ENCODE peak calls at places on chromosomes 16 and 17, in four cellular contexts. P, X, F and Q are unnamed samples.

GRCh38 chr17:79591014-79591590 is 19.7 kb downstream of the RBFOX3 start:
- DNase-seq in P (no peak), X (no peak), F (no peak), Q (no peak)

GRCh38 chr16:74745926-74746325 is 28.7 kb downstream of the FA2H start:
- DNase-seq in F (no peak), P (no peak), X (no peak), Q (no peak)

GRCh38 chr17:74297941-74298340 is 23.9 kb downstream of the DNAI2 start:
- DNase-seq in X (no peak), P (no peak), F (no peak), Q (no peak)

GRCh38 chr16:1974157-1975070 is 2.6 kb downstream of the TBL3 start:
- DNase-seq in P (peak), F (no peak), X (no peak), Q (no peak)

GRCh38 chr16:88764913-88765349 is 20.1 kb downstream of the PIEZO1 start:
- DNase-seq in X (no peak), F (peak), P (no peak), Q (no peak)

GRCh38 chr16:66374176-66374575 is 7.7 kb downstream of the CDH5 start:
- DNase-seq in F (no peak), P (no peak), X (no peak), Q (no peak)

GRCh38 chr17:36148559-36149295 is 27.7 kb downstream of the TBC1D3B start:
- DNase-seq in P (no peak), X (peak), F (peak), Q (peak)

GRCh38 chr17:71173963-71174362 is 946.9 kb upstream of the SOX9 start:
- DNase-seq in P (no peak), F (no peak), X (no peak), Q (no peak)

GRCh38 chr16:31568577-31569359 is 41.1 kb downstream of the AHSP start:
- DNase-seq in F (no peak), P (peak), X (no peak), Q (no peak)

GRCh38 chr17:4715071-4715749 is 4.8 kb downstream of the ARRB2 start:
- DNase-seq in X (peak), P (no peak), F (no peak), Q (no peak)

GRCh38 chr16:87461466-87461975 is 31.3 kb downstream of the ZCCHC14 start:
- DNase-seq in F (no peak), X (no peak), P (peak), Q (no peak)

GRCh38 chr16:19861811-19862327 is 22.8 kb downstream of the GPRC5B start:
- DNase-seq in X (no peak), F (no peak), P (no peak), Q (no peak)
- H3K27ac ChIP-seq in X (no peak), F (no peak), P (no peak), Q (no peak)

DNA sequence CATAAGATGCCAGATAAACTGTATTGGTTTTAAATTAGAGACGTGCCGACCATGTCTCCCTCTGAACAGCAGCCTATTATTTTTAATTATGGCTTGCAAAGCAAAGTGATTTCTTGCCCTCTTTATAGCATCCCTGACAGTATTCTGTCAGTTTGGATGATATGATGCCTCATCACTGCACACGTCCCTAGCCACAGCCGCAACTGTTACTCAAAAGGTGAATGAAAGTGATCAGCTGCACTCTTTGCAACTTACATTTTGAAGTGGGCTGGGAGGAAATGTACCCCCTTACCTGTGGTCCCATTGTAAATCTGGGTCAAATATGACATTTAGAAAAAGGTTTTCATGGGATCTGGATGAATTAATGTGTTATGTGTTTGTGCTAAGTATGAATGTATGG is 389.9 kb downstream of the MAF start:
- DNase-seq in P (no peak), F (no peak), X (no peak), Q (no peak)
- H3K4me3 ChIP-seq in P (no peak), F (no peak), X (no peak), Q (no peak)

DNA sequence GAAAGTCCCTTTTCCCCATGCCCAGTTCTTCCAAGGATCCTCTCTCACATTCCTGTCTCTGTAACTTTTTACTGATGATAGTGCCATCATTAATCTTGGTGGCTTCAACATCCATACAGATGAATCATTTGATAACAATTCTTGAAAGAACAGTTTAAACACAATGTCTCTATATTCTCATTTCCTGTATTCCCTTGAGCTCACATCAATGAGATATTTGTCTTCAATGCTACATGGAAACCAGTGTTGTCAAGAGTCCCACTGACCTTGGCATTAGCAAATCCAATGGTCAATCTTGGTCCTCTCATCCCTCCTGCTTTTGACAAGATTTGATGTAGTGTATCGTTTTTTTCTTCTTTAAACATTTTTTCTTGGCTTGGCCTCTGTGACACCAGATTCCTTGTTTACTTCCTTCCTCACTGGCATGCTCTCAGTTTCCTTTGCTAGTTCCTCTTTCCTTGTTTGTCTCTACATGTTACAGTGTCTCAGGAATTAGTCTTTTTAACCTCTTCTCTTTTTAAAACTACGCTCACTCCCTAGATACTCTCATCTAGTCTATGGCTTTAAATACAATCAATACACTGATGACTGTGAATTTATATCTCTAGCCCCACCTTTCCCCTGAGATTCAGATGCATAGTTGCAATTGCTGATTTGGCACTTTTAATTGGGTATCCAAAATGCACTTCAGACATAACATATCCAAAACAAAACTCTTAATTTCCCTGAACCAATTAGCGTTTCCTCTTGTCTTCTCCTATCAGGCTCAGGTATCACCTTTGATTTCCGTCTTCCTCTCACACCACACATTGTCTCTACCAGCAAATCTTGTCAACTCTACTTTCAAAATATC is 134.0 kb downstream of the MYO1D start:
- DNase-seq in X (no peak), F (no peak), P (no peak), Q (no peak)
- H3K27ac ChIP-seq in X (no peak), F (peak), P (no peak), Q (no peak)

GRCh38 chr16:71389330-71389729 is 30.8 kb downstream of the CALB2 start:
- DNase-seq in P (no peak), X (no peak), F (no peak), Q (no peak)
- H3K4me3 ChIP-seq in P (no peak), X (no peak), F (no peak), Q (no peak)

GRCh38 chr17:39870776-39871175 is 2.8 kb downstream of the ZPBP2 start:
- DNase-seq in F (no peak), X (no peak), P (no peak), Q (no peak)
- H3K27ac ChIP-seq in F (no peak), X (no peak), P (no peak), Q (no peak)